ENCODE peak calls at places on chromosomes 2 and 18, in six cellular contexts. M, X, E, P, F and A are unnamed samples.

GRCh38 chr2:168230389-168230788 is 17.0 kb downstream of the STK39 start:
- DNase-seq in M (no peak), X (no peak), E (no peak), P (no peak), F (no peak), A (no peak)

GRCh38 chr2:10278029-10278762 is 24.5 kb upstream of the HPCAL1 start:
- DNase-seq in M (peak), X (no peak), E (no peak), P (peak), F (peak), A (no peak)

GRCh38 chr2:151518802-151519201 is 109.1 kb downstream of the RIF1 start:
- DNase-seq in M (no peak), X (no peak), E (no peak), P (no peak), F (no peak), A (no peak)

GRCh38 chr2:207473203-207473865 is 56.4 kb upstream of the CREB1 start:
- DNase-seq in M (no peak), X (peak), E (peak), P (no peak), F (peak), A (peak)

GRCh38 chr18:44781890-44782289 is 101.2 kb downstream of the SETBP1 start:
- DNase-seq in M (no peak), X (no peak), E (no peak), P (no peak), F (no peak), A (no peak)

GRCh38 chr2:208183937-208184336 is 5.9 kb downstream of the C2orf80 start:
- DNase-seq in M (no peak), X (no peak), E (no peak), P (no peak), F (no peak), A (no peak)

GRCh38 chr2:98134138-98134537 is 47.2 kb downstream of the VWA3B start:
- DNase-seq in M (no peak), X (no peak), E (no peak), P (peak), F (peak), A (no peak)

GRCh38 chr18:67513285-67513684 is 3.2 kb downstream of the DSEL start:
- DNase-seq in M (no peak), X (no peak), E (no peak), P (no peak), F (no peak), A (no peak)

GRCh38 chr2:237171396-237171795 is 85.7 kb downstream of the COPS8 start:
- DNase-seq in M (peak), X (peak), E (no peak), P (no peak), F (no peak), A (no peak)

GRCh38 chr2:11446733-11447248 is 19.2 kb downstream of the E2F6 start:
- DNase-seq in M (peak), X (peak), E (peak), P (no peak), F (peak), A (peak)